ENCODE peak calls at places on chromosomes 6 and 20, in five cellular contexts. One of them, this sample, is unnamed.
A peak's percentile ranks its signal among the peaks of the same experiment; 100 is the strongest.

GRCh38 chr20:62707281-62707941 is 1.2 kb upstream of the NTSR1 start:
- DNase-seq in AG10803: no peak
- DNase-seq in tibial artery: no peak
- DNase-seq in psoas muscle: no peak
- DNase-seq in heart left ventricle: no peak
- DNase-seq in this sample: no peak

GRCh38 chr6:64803470-64804166 is 903.4 kb downstream of the EYS start:
- DNase-seq in heart left ventricle: no peak
- DNase-seq in psoas muscle: no peak
- DNase-seq in AG10803: no peak
- DNase-seq in tibial artery: no peak
- DNase-seq in this sample: no peak

GRCh38 chr6:163311830-163312229 is 102.7 kb upstream of the QKI start:
- DNase-seq in tibial artery: no peak
- DNase-seq in psoas muscle: no peak
- DNase-seq in heart left ventricle: no peak
- DNase-seq in AG10803: no peak
- DNase-seq in this sample: no peak

GRCh38 chr20:45823949-45824835 is 2.9 kb downstream of the TNNC2 start:
- DNase-seq in heart left ventricle: peak; percentile 44
- DNase-seq in tibial artery: no peak
- DNase-seq in psoas muscle: peak; percentile 65
- DNase-seq in AG10803: peak; percentile 43
- DNase-seq in this sample: peak; percentile 87

GRCh38 chr6:10369896-10370295 is 45.0 kb downstream of the TFAP2A start:
- DNase-seq in AG10803: no peak
- DNase-seq in psoas muscle: no peak
- DNase-seq in tibial artery: no peak
- DNase-seq in heart left ventricle: no peak
- DNase-seq in this sample: no peak

GRCh38 chr6:36825996-36826395 is 13.2 kb downstream of the CPNE5 start:
- DNase-seq in tibial artery: no peak
- DNase-seq in heart left ventricle: no peak
- DNase-seq in psoas muscle: no peak
- DNase-seq in AG10803: no peak
- DNase-seq in this sample: no peak

GRCh38 chr6:87875781-87876180 is 171.9 kb upstream of the SPACA1 start:
- DNase-seq in heart left ventricle: no peak
- DNase-seq in AG10803: no peak
- DNase-seq in psoas muscle: no peak
- DNase-seq in tibial artery: no peak
- DNase-seq in this sample: no peak

GRCh38 chr6:33746036-33746600 is 587 bp downstream of the IP6K3 start:
- DNase-seq in heart left ventricle: peak; percentile 70
- DNase-seq in psoas muscle: peak; percentile 86
- DNase-seq in AG10803: peak; percentile 53
- DNase-seq in tibial artery: peak; percentile 48
- DNase-seq in this sample: peak; percentile 91

GRCh38 chr20:1900321-1900791 is 5.1 kb downstream of the SIRPA start:
- DNase-seq in psoas muscle: peak; percentile 71
- DNase-seq in heart left ventricle: peak; percentile 49
- DNase-seq in AG10803: peak; percentile 76
- DNase-seq in tibial artery: peak; percentile 45
- DNase-seq in this sample: peak; percentile 97

GRCh38 chr20:17796096-17796563 is 96.4 kb downstream of the BANF2 start:
- DNase-seq in tibial artery: peak; percentile 66
- DNase-seq in psoas muscle: peak; percentile 61
- DNase-seq in AG10803: peak; percentile 83
- DNase-seq in heart left ventricle: peak; percentile 36
- DNase-seq in this sample: no peak

GRCh38 chr6:108200631-108201030 is 34.8 kb downstream of the NR2E1 start:
- DNase-seq in AG10803: no peak
- DNase-seq in tibial artery: no peak
- DNase-seq in heart left ventricle: no peak
- DNase-seq in psoas muscle: no peak
- DNase-seq in this sample: no peak

GRCh38 chr20:53656653-53657288 is 63.1 kb upstream of the ZNF217 start:
- DNase-seq in psoas muscle: no peak
- DNase-seq in tibial artery: no peak
- DNase-seq in AG10803: peak; percentile 88
- DNase-seq in heart left ventricle: no peak
- DNase-seq in this sample: no peak

GRCh38 chr20:46757135-46757534 is 47.7 kb downstream of the SLC2A10 start:
- DNase-seq in tibial artery: no peak
- DNase-seq in psoas muscle: no peak
- DNase-seq in heart left ventricle: no peak
- DNase-seq in AG10803: no peak
- DNase-seq in this sample: no peak

GRCh38 chr20:16922834-16923233 is 174.7 kb downstream of the OTOR start:
- DNase-seq in psoas muscle: no peak
- DNase-seq in tibial artery: no peak
- DNase-seq in AG10803: peak; percentile 96
- DNase-seq in heart left ventricle: no peak
- DNase-seq in this sample: peak; percentile 91

GRCh38 chr20:5172903-5173463 is 46.2 kb downstream of the CDS2 start:
- DNase-seq in tibial artery: no peak
- DNase-seq in AG10803: no peak
- DNase-seq in heart left ventricle: no peak
- DNase-seq in psoas muscle: no peak
- DNase-seq in this sample: no peak

GRCh38 chr20:2654384-2654822 is 2.0 kb downstream of the NOP56 start:
- DNase-seq in AG10803: no peak
- DNase-seq in heart left ventricle: no peak
- DNase-seq in tibial artery: no peak
- DNase-seq in psoas muscle: no peak
- DNase-seq in this sample: no peak

GRCh38 chr20:37519508-37520416 is 1.3 kb upstream of the NNAT start:
- DNase-seq in tibial artery: no peak
- DNase-seq in AG10803: no peak
- DNase-seq in psoas muscle: no peak
- DNase-seq in heart left ventricle: no peak
- DNase-seq in this sample: no peak

GRCh38 chr6:84967389-84967788 is 203.0 kb upstream of the TBX18 start:
- DNase-seq in heart left ventricle: no peak
- DNase-seq in psoas muscle: no peak
- DNase-seq in tibial artery: no peak
- DNase-seq in AG10803: peak; percentile 50
- DNase-seq in this sample: peak; percentile 77

GRCh38 chr6:37845026-37845911 is 25.7 kb downstream of the ZFAND3 start:
- DNase-seq in AG10803: no peak
- DNase-seq in heart left ventricle: no peak
- DNase-seq in tibial artery: peak; percentile 35
- DNase-seq in psoas muscle: no peak
- DNase-seq in this sample: no peak

GRCh38 chr6:134342211-134342610 is 24.3 kb upstream of the SGK1 start:
- DNase-seq in psoas muscle: peak; percentile 50
- DNase-seq in tibial artery: no peak
- DNase-seq in heart left ventricle: peak; percentile 83
- DNase-seq in AG10803: no peak
- DNase-seq in this sample: no peak

GRCh38 chr20:37803476-37804307 is 99.2 kb upstream of the VSTM2L start:
- DNase-seq in tibial artery: no peak
- DNase-seq in psoas muscle: no peak
- DNase-seq in AG10803: no peak
- DNase-seq in heart left ventricle: no peak
- DNase-seq in this sample: no peak

GRCh38 chr6:168636147-168636982 is 195.4 kb downstream of the SMOC2 start:
- DNase-seq in AG10803: no peak
- DNase-seq in heart left ventricle: no peak
- DNase-seq in tibial artery: no peak
- DNase-seq in psoas muscle: no peak
- DNase-seq in this sample: no peak

GRCh38 chr6:84525907-84526306 is 238.5 kb downstream of the TBX18 start:
- DNase-seq in tibial artery: no peak
- DNase-seq in heart left ventricle: no peak
- DNase-seq in psoas muscle: no peak
- DNase-seq in AG10803: no peak
- DNase-seq in this sample: no peak

GRCh38 chr6:140921366-140922226 is 1211.1 kb upstream of the GJE1 start:
- DNase-seq in AG10803: peak; percentile 87
- DNase-seq in psoas muscle: no peak
- DNase-seq in heart left ventricle: no peak
- DNase-seq in tibial artery: no peak
- DNase-seq in this sample: peak; percentile 14
- TF ChIP-seq CTCF in AG10803: peak; percentile 85
- TF ChIP-seq CTCF in psoas muscle: peak; percentile 50
- TF ChIP-seq CTCF in heart left ventricle: peak; percentile 74
- TF ChIP-seq CTCF in tibial artery: peak; percentile 50
- TF ChIP-seq CTCF in this sample: peak; percentile 88

DNA sequence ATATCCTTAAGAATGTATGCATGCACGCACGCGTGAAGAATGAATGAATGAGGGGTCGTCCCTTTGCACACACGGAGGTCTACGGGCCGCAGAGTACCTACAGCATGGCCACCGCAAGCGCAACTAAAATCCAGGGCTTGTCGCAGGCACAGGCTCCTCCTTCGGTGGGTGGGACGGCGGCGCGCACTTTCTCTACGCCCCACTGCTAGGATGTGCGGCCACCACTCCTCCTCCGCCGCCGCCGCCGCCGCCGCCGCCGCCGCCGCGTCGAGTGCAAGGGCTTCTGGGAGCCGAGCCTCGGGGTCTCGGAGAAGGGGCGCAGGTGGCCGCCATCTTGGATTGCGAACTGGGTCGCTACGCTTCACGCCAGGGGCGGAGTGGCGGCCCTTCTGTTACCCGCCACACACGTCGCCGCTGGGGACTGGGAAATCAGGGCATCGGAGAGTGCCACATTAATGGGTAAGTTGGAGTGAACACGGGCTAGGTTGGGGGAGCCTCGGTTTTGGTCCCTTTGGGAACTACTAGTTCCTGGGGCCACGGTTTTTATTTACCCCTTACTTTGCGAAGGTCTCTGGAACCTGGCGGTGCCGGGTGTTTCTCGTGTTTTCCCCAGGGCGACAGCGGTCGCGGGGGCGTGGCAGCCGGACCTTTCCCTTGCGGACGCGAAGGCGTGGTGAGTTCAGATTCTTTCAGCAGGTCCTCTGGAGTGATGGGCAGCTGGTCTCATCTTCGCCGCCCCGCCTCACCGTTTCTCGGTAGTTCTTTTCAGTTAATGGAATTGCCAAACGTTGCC is at the start of gene KPNA5:
- DNase-seq in heart left ventricle: peak; percentile 91
- DNase-seq in AG10803: peak; percentile 87
- DNase-seq in psoas muscle: peak; percentile 90
- DNase-seq in tibial artery: peak; percentile 87
- DNase-seq in this sample: peak; percentile 96
- TF ChIP-seq CTCF in heart left ventricle: no peak
- TF ChIP-seq CTCF in AG10803: no peak
- TF ChIP-seq CTCF in psoas muscle: no peak
- TF ChIP-seq CTCF in tibial artery: no peak
- TF ChIP-seq CTCF in this sample: no peak

GRCh38 chr6:75208564-75209431 is 2.9 kb upstream of the COL12A1 start:
- DNase-seq in psoas muscle: peak; percentile 81
- DNase-seq in tibial artery: peak; percentile 92
- DNase-seq in AG10803: peak; percentile 84
- DNase-seq in heart left ventricle: peak; percentile 87
- DNase-seq in this sample: peak; percentile 90

GRCh38 chr6:75213112-75213511 is 7.3 kb upstream of the COL12A1 start:
- DNase-seq in tibial artery: no peak
- DNase-seq in psoas muscle: no peak
- DNase-seq in AG10803: peak; percentile 72
- DNase-seq in heart left ventricle: no peak
- DNase-seq in this sample: no peak

GRCh38 chr6:75209432-75209723 is 3.5 kb upstream of the COL12A1 start:
- DNase-seq in AG10803: no peak
- DNase-seq in psoas muscle: no peak
- DNase-seq in heart left ventricle: no peak
- DNase-seq in tibial artery: no peak
- DNase-seq in this sample: no peak

GRCh38 chr6:75211920-75212590 is 6.2 kb upstream of the COL12A1 start:
- DNase-seq in AG10803: no peak
- DNase-seq in heart left ventricle: no peak
- DNase-seq in tibial artery: no peak
- DNase-seq in psoas muscle: no peak
- DNase-seq in this sample: no peak

DNA sequence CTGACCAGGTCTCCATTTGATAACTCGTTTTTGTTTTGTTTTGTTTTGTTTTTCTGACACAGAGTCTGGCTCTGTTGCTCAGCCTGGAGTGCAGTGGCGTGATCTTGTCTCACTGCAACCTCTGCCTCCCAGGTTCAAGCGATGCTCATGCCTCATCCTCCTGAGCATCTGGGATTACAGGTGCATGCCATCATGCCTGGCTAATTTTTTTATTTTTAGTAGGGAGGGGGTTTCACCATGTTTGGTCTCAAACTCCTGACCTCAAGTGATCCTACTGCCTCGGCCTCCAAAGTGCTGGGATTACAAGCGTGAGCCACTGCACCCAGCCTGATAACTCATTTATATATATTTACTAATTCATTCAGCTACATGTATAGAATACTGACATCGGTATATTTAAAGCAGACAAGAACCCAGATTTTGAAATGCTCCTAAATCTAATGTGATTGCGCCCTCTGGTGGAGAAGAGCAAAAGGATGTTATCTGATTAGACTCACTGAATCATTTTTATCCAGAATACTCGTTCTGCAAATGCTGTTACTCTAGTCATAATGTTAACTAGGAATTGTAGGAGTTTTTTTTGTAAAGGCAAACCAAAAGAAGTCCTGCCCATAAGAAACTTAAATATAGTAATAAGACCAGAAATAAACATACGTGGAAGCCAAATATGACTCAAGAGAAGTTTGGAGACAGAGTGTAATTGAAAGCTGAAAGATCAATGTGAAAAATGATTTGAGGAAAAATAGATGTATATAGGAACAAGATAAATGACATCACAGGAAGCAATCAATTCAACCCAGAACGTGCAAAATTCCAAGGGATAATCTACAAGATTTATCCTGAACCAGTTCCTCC is 5.3 kb upstream of the COL12A1 start:
- DNase-seq in AG10803: peak; percentile 73
- DNase-seq in psoas muscle: no peak
- DNase-seq in tibial artery: peak; percentile 57
- DNase-seq in heart left ventricle: peak; percentile 31
- DNase-seq in this sample: peak; percentile 69
- TF ChIP-seq CTCF in AG10803: peak; percentile 78
- TF ChIP-seq CTCF in psoas muscle: peak; percentile 73
- TF ChIP-seq CTCF in tibial artery: peak; percentile 71
- TF ChIP-seq CTCF in heart left ventricle: peak; percentile 86
- TF ChIP-seq CTCF in this sample: peak; percentile 80

DNA sequence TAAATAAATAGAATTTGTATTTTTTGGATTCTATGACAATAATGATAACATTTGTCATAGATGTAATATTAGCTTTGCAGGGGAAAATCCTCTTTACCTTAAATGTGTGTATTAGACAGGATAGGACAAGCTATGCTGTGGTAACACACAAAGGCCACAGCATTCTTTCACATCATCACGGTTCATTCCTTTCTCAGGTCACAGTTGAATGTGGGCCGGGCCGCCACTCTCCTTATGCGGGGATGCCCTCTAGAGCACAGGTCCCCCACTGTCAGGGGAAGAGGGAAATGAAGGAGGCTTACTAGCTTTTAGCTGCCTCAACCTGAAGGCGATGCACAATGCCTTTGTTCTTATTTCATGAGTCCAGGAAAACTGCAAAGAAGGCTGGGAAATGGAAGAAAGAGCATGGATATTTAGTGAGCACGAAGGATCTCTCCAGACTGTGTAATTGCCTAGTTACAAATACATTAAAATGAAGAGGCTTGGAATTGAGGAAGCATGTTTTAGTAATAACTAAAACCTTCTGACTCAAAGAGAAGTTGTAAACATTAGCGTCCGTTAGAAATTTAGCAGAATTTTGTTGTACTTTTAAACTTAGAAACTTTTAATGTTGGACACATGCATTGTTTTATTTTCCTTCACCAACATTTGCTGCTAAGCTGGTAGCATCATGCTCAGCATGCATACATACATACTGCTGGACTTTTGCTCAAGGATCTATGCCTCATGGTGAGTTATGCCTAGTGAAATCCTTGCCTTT is 248.9 kb upstream of the FOXQ1 start:
- DNase-seq in psoas muscle: no peak
- DNase-seq in tibial artery: no peak
- DNase-seq in AG10803: peak; percentile 10
- DNase-seq in heart left ventricle: no peak
- DNase-seq in this sample: no peak
- TF ChIP-seq CTCF in psoas muscle: no peak
- TF ChIP-seq CTCF in tibial artery: no peak
- TF ChIP-seq CTCF in AG10803: no peak
- TF ChIP-seq CTCF in heart left ventricle: no peak
- TF ChIP-seq CTCF in this sample: no peak

This sample was measured in osteoblast.